ENCODE peak calls at places on chromosome 16, in six cellular contexts. L is K562, Y is HCT116, V is SK-N-SH, D is GM12878, Q is HepG2. N is an unnamed sample. For H3K79me2 and H3K4me1, the result is how much of the 10 kb centered on the place peaks cover.

GRCh38 chr16:68642436-68643064 is 2.6 kb upstream of the CDH3 start:
- DNase-seq in L (no peak), Y (no peak), V (peak), D (no peak), Q (no peak), N (peak)

GRCh38 chr16:381788-382717 is at the start of gene PGAP6:
- DNase-seq in L (peak), Y (no peak), V (peak), D (no peak), Q (no peak), N (peak)

GRCh38 chr16:30335598-30336474 is 19.3 kb downstream of the CD2BP2 start:
- DNase-seq in L (no peak), Y (no peak), V (no peak), D (peak), Q (peak), N (no peak)

GRCh38 chr16:55282441-55282840 is 41.6 kb upstream of the IRX6 start:
- DNase-seq in L (no peak), Y (no peak), V (no peak), D (no peak), Q (no peak), N (no peak)

GRCh38 chr16:67237396-67238277 is 9.6 kb downstream of the FHOD1 start:
- DNase-seq in L (no peak), Y (no peak), V (no peak), D (no peak), Q (no peak), N (no peak)

GRCh38 chr16:86510465-86511261 is at the start of gene FOXF1:
- DNase-seq in L (no peak), Y (no peak), V (no peak), D (no peak), Q (no peak), N (peak)

GRCh38 chr16:11072420-11073153 is 128.2 kb downstream of the CLEC16A start:
- DNase-seq in L (no peak), Y (no peak), V (no peak), D (no peak), Q (no peak), N (no peak)

GRCh38 chr16:21638573-21638975 is 13.8 kb downstream of the IGSF6 start:
- DNase-seq in L (no peak), Y (no peak), V (no peak), D (no peak), Q (peak), N (no peak)

GRCh38 chr16:15708997-15709396 is 59.0 kb downstream of the NDE1 start:
- DNase-seq in L (no peak), Y (no peak), V (no peak), D (no peak), Q (no peak), N (no peak)

GRCh38 chr16:85291302-85292148 is 179.3 kb upstream of the CIBAR2 start:
- DNase-seq in L (peak), Y (no peak), V (no peak), D (no peak), Q (peak), N (no peak)

GRCh38 chr16:19223235-19223847 is 55.3 kb downstream of the SYT17 start:
- DNase-seq in L (peak), Y (peak), V (no peak), D (no peak), Q (peak), N (peak)

GRCh38 chr16:67406628-67407027 is 9.6 kb downstream of the ZDHHC1 start:
- DNase-seq in L (no peak), Y (no peak), V (peak), D (no peak), Q (no peak), N (no peak)

GRCh38 chr16:19274178-19274797 is 11.2 kb upstream of the CLEC19A start:
- DNase-seq in L (no peak), Y (no peak), V (no peak), D (no peak), Q (no peak), N (no peak)

GRCh38 chr16:72021043-72021442 is 12.5 kb downstream of the DHODH start:
- DNase-seq in L (no peak), Y (no peak), V (no peak), D (no peak), Q (no peak), N (peak)

GRCh38 chr16:89349947-89350633 is 132.6 kb downstream of the ZNF778 start:
- DNase-seq in L (no peak), Y (no peak), V (no peak), D (no peak), Q (no peak), N (no peak)
- H3K79me2 ChIP-seq in L (half or more), Y (half or more), V (half or more), D (half or more), Q (half or more), N (half or more)

DNA sequence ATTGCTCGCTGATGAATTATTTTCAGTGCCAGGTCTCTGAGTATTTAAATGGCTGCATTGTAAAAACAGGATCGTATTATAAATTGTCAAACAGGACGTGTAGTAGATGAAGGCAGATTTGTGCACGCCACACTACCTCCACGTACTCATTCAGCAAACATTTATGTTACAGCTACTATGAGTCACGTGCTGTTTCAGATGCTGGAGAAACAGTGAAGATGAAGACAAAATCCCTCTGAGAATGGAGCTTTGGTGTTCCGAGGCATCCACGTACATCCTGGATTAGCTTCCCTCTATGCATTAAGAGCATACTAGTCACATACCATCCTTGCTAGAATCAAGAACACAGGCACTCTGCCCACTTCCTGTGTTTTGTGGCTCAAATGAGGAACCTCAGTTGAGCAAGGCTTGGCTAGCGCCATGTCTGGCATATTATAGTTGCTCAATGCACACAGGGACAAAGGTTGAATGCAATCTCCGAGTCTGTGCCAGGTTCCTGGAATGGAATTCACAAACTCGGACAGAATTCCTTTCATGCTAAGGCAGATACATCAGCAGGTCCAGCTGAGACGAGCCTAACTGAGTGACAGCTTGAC is 297.5 kb downstream of the XYLT1 start:
- DNase-seq in L (no peak), Y (no peak), V (no peak), D (no peak), Q (peak), N (no peak)
- TF ChIP-seq REST in L (no peak), Y (no peak), V (no peak), D (no peak), Q (no peak), N (no peak)

GRCh38 chr16:56977823-56978430 is 11.4 kb upstream of the NLRC5 start:
- DNase-seq in L (no peak), Y (no peak), V (no peak), D (no peak), Q (no peak), N (no peak)
- H3K4me1 ChIP-seq in L (under half), Y (under half), V (under half), D (half or more), Q (under half), N (under half)

GRCh38 chr16:46828292-46828691 is 2.7 kb downstream of the C16orf87 start:
- DNase-seq in L (no peak), Y (no peak), V (no peak), D (no peak), Q (no peak), N (no peak)
- H3K79me2 ChIP-seq in L (half or more), Y (half or more), V (half or more), D (half or more), Q (half or more), N (half or more)